ENCODE peak calls at places on chromosomes 7 and 10, in four cellular contexts. C is GM23248, E is astrocyte, J is HCT116. T is an unnamed sample.
A peak's percentile ranks its signal among the peaks of the same experiment; 100 is the strongest.

GRCh38 chr7:78677391-78677790 is 776.1 kb downstream of the MAGI2 start:
- DNase-seq in J (no peak), C (no peak), E (peak; percentile 14), T (no peak)

GRCh38 chr10:48648172-48648942 is 36.3 kb upstream of the WDFY4 start:
- DNase-seq in E (no peak), C (no peak), J (no peak), T (no peak)

GRCh38 chr10:86360657-86361056 is 5.9 kb downstream of the GRID1 start:
- DNase-seq in E (no peak), J (no peak), C (no peak), T (no peak)

GRCh38 chr10:93420091-93420490 is 62.0 kb downstream of the MYOF start:
- DNase-seq in C (no peak), E (peak; percentile 35), J (no peak), T (no peak)

GRCh38 chr7:134996097-134996550 is 9.8 kb downstream of the AGBL3 start:
- DNase-seq in E (peak; percentile 40), C (no peak), J (no peak), T (no peak)

GRCh38 chr7:8249121-8249520 is 12.8 kb downstream of the ICA1 start:
- DNase-seq in J (no peak), C (no peak), E (no peak), T (no peak)

GRCh38 chr10:69716711-69717560 is 84.8 kb upstream of the COL13A1 start:
- DNase-seq in J (peak; percentile 51), C (peak; percentile 67), E (no peak), T (no peak)

GRCh38 chr10:107430446-107430845 is 265.9 kb upstream of the SORCS1 start:
- DNase-seq in J (no peak), C (no peak), E (no peak), T (no peak)

GRCh38 chr10:2835950-2836349 is 231.4 kb upstream of the PFKP start:
- DNase-seq in E (no peak), C (no peak), J (no peak), T (no peak)

DNA sequence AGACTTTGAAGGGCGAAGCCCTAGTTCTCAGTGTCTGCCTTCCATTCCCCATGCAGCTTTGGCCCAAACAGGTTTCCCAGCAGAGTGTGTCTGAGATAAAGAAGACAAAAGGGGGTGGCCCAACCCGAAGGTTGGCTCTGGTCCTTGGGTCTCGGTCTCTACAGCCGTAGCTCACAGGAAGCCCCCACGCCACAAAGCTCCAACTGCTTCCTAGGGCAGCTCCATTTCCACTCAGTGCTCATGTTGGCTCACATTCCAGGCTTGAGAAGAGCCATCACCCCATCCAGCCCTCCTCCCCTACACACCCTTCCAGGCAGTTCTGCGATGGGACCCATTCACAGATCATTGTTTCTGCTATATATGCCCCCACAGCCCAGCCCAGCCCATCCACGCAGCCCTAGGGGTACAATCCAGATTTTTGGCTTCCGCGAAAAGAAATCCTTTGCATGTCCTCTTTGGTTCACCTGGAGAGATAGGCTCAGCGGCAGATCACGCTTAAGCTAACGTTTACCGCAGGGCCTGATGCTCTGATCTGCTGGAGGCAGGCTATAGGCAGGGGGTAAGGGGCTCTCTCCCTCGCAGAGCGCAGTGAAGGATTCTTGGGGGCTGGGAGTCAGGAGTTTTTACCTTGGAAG is 6.2 kb upstream of the HOXA11 start:
- DNase-seq in J (no peak), E (no peak), C (no peak), T (no peak)
- TF ChIP-seq EZH2 in J (no peak), E (no peak), C (no peak), T (no peak)

GRCh38 chr10:17453377-17454091 is 861 bp downstream of the ST8SIA6 start:
- DNase-seq in E (peak; percentile 31), C (peak; percentile 54), J (no peak), T (no peak)

GRCh38 chr10:17453035-17453376 is 1.4 kb downstream of the ST8SIA6 start:
- DNase-seq in J (no peak), C (peak; percentile 3), E (no peak), T (no peak)

GRCh38 chr10:17454181-17454800 is at the start of gene ST8SIA6:
- DNase-seq in J (no peak), C (peak; percentile 74), E (peak; percentile 37), T (no peak)

GRCh38 chr10:17450024-17450423 is 4.4 kb downstream of the ST8SIA6 start:
- DNase-seq in J (no peak), E (no peak), C (no peak), T (no peak)

GRCh38 chr10:17452060-17452894 is 2.1 kb downstream of the ST8SIA6 start:
- DNase-seq in E (no peak), C (no peak), J (no peak), T (no peak)
- H3K4me3 ChIP-seq in E (no peak overlapping the region), C (no peak overlapping the region), J (no peak overlapping the region), T (no peak overlapping the region)

DNA sequence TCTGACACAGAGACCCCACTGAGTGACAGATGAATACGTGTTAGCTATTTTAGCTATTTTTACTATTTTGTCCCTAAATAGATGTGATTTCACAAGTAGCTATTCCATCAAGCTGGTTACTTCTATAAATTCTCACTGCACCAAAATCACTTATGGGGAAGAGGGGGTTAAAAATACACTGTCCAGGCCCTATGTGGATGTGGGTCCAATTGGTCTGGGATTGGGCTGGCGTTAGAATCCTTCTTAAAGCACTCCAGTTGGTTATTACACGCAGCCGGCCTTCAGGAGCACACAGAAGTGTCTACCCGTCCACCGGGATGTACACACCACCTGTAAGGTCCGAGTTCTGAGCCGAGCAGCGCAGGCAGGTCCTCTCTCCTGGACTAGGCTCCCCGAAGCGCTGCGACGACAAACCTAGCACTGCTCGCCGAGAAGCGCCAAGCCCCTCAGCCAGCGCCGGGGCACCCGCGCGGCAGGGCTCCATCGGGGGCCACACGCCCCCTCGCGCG is 222.3 kb upstream of the MKLN1 start:
- DNase-seq in C (peak; percentile 63), E (no peak), J (no peak), T (no peak)
- H3K27ac ChIP-seq in C (peak overlapping the region; percentile 99), E (no peak overlapping the region), J (peak overlapping the region; percentile 9), T (no peak overlapping the region)

DNA sequence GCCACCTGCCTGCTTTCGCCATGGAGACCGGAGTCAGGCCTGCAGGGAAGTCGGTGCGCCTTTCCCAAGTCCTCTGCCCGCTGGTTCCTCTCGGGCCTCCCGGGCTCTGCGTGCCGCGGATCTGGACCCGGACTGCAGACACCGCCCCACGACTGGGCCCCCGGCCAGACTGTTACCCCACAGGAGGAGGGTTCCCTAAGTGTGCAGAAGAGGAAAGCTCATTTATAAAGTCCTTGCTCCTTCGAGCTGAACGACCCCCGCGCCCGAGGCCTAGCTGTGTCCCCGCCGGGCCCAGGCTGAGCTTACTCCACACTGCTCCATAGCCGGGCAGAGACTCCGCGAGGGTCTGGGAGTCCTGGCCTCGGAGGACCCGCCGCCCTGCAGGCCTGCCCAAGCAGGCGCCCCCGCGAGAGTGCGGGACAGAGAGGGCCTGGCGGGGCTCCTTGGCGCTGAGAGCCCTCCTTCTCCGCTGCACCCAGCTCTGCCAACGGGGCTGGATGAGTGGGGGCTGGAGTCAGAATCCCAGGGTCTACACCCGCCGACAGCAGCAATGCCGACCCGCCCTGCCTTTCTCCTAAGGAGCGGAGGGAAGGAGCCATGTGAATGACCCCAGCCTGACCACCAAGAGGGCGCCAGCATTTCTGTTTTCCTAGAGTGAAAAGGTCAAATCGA is 8.3 kb downstream of the EN2 start:
- DNase-seq in E (no peak), C (no peak), J (no peak), T (no peak)
- TF ChIP-seq EZH2 in E (peak; percentile 77), C (no peak), J (no peak), T (no peak)

DNA sequence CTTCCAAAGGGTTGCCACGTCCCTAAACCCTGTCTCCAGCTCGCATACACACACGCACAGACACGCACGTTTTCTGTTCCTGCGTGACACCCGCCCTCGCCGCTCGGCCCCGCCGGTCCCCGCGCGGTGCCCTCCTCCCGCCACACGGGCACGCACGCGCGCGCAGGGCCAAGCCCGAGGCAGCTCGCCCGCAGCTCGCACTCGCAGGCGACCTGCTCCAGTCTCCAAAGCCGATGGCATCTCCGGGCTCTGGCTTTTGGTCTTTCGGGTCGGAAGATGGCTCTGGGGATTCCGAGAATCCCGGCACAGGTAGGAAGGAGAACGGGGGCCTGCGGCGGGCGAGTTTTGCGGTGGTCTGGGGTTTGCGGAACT is at the start of gene GAD2:
- DNase-seq in E (no peak), J (no peak), C (no peak), T (no peak)
- H3K4me3 ChIP-seq in E (peak within 1 kb of the TSS; percentile 5), J (no peak within 1 kb of the TSS), C (no peak within 1 kb of the TSS), T (peak within 1 kb of the TSS; percentile 65)

GRCh38 chr10:61830846-61831273 is 70.6 kb upstream of the ARID5B start:
- DNase-seq in J (no peak), C (no peak), E (no peak), T (no peak)

GRCh38 chr10:61830072-61830845 is 71.2 kb upstream of the ARID5B start:
- DNase-seq in E (no peak), C (no peak), J (no peak), T (no peak)

GRCh38 chr10:61834519-61834918 is 67.0 kb upstream of the ARID5B start:
- DNase-seq in J (no peak), E (no peak), C (no peak), T (no peak)

GRCh38 chr10:61835069-61835908 is 66.2 kb upstream of the ARID5B start:
- DNase-seq in J (peak; percentile 71), E (peak; percentile 82), C (peak; percentile 83), T (no peak)

DNA sequence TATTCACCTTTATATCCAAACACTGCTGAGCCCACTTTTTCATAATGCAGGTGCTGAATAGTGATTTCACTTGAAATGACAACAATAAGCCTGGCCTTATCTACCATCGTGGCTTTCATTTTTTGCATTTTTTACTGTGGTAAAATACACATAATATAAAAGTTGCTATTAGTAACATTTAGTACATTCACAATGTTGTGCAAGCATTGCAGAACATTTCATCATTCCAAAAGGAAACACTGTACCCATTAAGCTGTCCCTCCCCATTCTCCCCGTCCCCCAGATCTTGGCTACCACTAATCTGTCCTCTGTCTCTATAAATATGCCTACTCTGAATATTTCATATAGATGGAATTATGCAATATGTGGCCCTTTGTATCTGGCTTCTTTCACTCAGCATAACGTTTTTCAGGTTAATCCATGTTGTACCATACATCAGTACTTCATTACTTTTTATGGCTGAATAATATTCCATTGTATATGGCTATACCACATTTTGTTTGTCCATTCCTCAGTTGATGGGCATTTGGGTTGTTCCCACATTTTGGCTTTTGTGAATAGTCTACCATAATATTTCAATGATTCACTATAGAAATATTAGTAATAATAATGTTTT is 68.5 kb upstream of the ARID5B start:
- DNase-seq in C (peak; percentile 49), E (peak; percentile 46), J (no peak), T (no peak)
- H3K27ac ChIP-seq in C (peak overlapping the region; percentile 35), E (no peak overlapping the region), J (no peak overlapping the region), T (no peak overlapping the region)

T was measured in SK-N-MC.